ENCODE peak calls at places on chromosomes 5 and 9, in four cellular contexts. One of them, this sample, is unnamed.

GRCh38 chr5:163269624-163270023 is 167.8 kb upstream of the CCNG1 start:
- DNase-seq in AG10803: no peak
- DNase-seq in C1 segment of cervical spinal cord: no peak
- DNase-seq in nephron progenitor cell: no peak
- DNase-seq in this sample: no peak

GRCh38 chr5:140608730-140609520 is 24.1 kb downstream of the CD14 start:
- DNase-seq in AG10803: peak; percentile 29
- DNase-seq in nephron progenitor cell: no peak
- DNase-seq in C1 segment of cervical spinal cord: no peak
- DNase-seq in this sample: peak; percentile 17

GRCh38 chr5:122906768-122907167 is 61.4 kb downstream of the SNX24 start:
- DNase-seq in AG10803: peak; percentile 6
- DNase-seq in C1 segment of cervical spinal cord: no peak
- DNase-seq in nephron progenitor cell: no peak
- DNase-seq in this sample: no peak

GRCh38 chr5:38926121-38926520 is 80.3 kb downstream of the OSMR start:
- DNase-seq in C1 segment of cervical spinal cord: no peak
- DNase-seq in AG10803: peak; percentile 20
- DNase-seq in nephron progenitor cell: no peak
- DNase-seq in this sample: no peak

GRCh38 chr5:123496892-123497291 is 15.1 kb upstream of the CSNK1G3 start:
- DNase-seq in C1 segment of cervical spinal cord: no peak
- DNase-seq in AG10803: peak; percentile 75
- DNase-seq in nephron progenitor cell: no peak
- DNase-seq in this sample: no peak

GRCh38 chr5:174796711-174797192 is 72.4 kb downstream of the MSX2 start:
- DNase-seq in AG10803: no peak
- DNase-seq in C1 segment of cervical spinal cord: no peak
- DNase-seq in nephron progenitor cell: no peak
- DNase-seq in this sample: no peak

GRCh38 chr5:143064661-143065060 is 294.5 kb downstream of the ARHGAP26 start:
- DNase-seq in nephron progenitor cell: no peak
- DNase-seq in C1 segment of cervical spinal cord: no peak
- DNase-seq in AG10803: no peak
- DNase-seq in this sample: no peak

GRCh38 chr9:125521462-125522327 is 185.3 kb downstream of the MAPKAP1 start:
- DNase-seq in AG10803: peak; percentile 94
- DNase-seq in C1 segment of cervical spinal cord: no peak
- DNase-seq in nephron progenitor cell: no peak
- DNase-seq in this sample: no peak

GRCh38 chr9:135791431-135792267 is 89.7 kb downstream of the KCNT1 start:
- DNase-seq in AG10803: no peak
- DNase-seq in C1 segment of cervical spinal cord: no peak
- DNase-seq in nephron progenitor cell: no peak
- DNase-seq in this sample: no peak

GRCh38 chr9:97811534-97812246 is 41.3 kb upstream of the FOXE1 start:
- DNase-seq in AG10803: peak; percentile 42
- DNase-seq in C1 segment of cervical spinal cord: no peak
- DNase-seq in nephron progenitor cell: no peak
- DNase-seq in this sample: no peak

GRCh38 chr9:32703635-32704034 is 68.2 kb upstream of the TAF1L start:
- DNase-seq in C1 segment of cervical spinal cord: no peak
- DNase-seq in nephron progenitor cell: no peak
- DNase-seq in AG10803: no peak
- DNase-seq in this sample: no peak

GRCh38 chr5:54519083-54519541 is 1.6 kb downstream of the SNX18 start:
- DNase-seq in AG10803: no peak
- DNase-seq in nephron progenitor cell: peak; percentile 2
- DNase-seq in C1 segment of cervical spinal cord: no peak
- DNase-seq in this sample: no peak

GRCh38 chr9:92247296-92247695 is 46.2 kb downstream of the IARS1 start:
- DNase-seq in C1 segment of cervical spinal cord: no peak
- DNase-seq in AG10803: no peak
- DNase-seq in nephron progenitor cell: no peak
- DNase-seq in this sample: no peak

GRCh38 chr5:171580506-171581265 is 161.2 kb downstream of the FGF18 start:
- DNase-seq in AG10803: peak; percentile 49
- DNase-seq in nephron progenitor cell: no peak
- DNase-seq in C1 segment of cervical spinal cord: no peak
- DNase-seq in this sample: no peak

GRCh38 chr5:14118551-14119320 is 24.4 kb upstream of the TRIO start:
- DNase-seq in C1 segment of cervical spinal cord: peak; percentile 82
- DNase-seq in nephron progenitor cell: no peak
- DNase-seq in AG10803: no peak
- DNase-seq in this sample: peak; percentile 90

GRCh38 chr9:113238859-113239231 is 17.5 kb downstream of the SLC31A1 start:
- DNase-seq in AG10803: peak; percentile 12
- DNase-seq in C1 segment of cervical spinal cord: no peak
- DNase-seq in nephron progenitor cell: no peak
- DNase-seq in this sample: no peak

GRCh38 chr9:38234479-38234878 is 158.0 kb upstream of the ALDH1B1 start:
- DNase-seq in C1 segment of cervical spinal cord: no peak
- DNase-seq in nephron progenitor cell: no peak
- DNase-seq in AG10803: no peak
- DNase-seq in this sample: no peak

GRCh38 chr5:98205691-98206461 is 567.6 kb upstream of the RGMB start:
- DNase-seq in AG10803: peak; percentile 76
- DNase-seq in nephron progenitor cell: no peak
- DNase-seq in C1 segment of cervical spinal cord: no peak
- DNase-seq in this sample: no peak

GRCh38 chr9:113155911-113156559 is 5.2 kb downstream of the SLC31A2 start:
- DNase-seq in AG10803: no peak
- DNase-seq in C1 segment of cervical spinal cord: no peak
- DNase-seq in nephron progenitor cell: no peak
- DNase-seq in this sample: no peak

This sample was measured in amygdala.